ENCODE peak calls at places on chromosomes 3 and 15, in five cellular contexts. One of them, this sample, is unnamed.

GRCh38 chr3:183158552-183159006 is 4.0 kb downstream of the LAMP3 start:
- DNase-seq in neural progenitor cell: no peak
- DNase-seq in HCT116: no peak
- DNase-seq in PC-3: no peak
- DNase-seq in dorsolateral prefrontal cortex: no peak
- DNase-seq in this sample: no peak

GRCh38 chr3:139738697-139739096 is 60.9 kb upstream of the NMNAT3 start:
- DNase-seq in neural progenitor cell: no peak
- DNase-seq in dorsolateral prefrontal cortex: no peak
- DNase-seq in HCT116: no peak
- DNase-seq in PC-3: no peak
- DNase-seq in this sample: no peak

GRCh38 chr15:99550077-99550476 is 15.7 kb upstream of the MEF2A start:
- DNase-seq in neural progenitor cell: no peak
- DNase-seq in dorsolateral prefrontal cortex: no peak
- DNase-seq in HCT116: no peak
- DNase-seq in PC-3: no peak
- DNase-seq in this sample: no peak

GRCh38 chr15:69303337-69304175 is 4.8 kb downstream of the PAQR5 start:
- DNase-seq in HCT116: no peak
- DNase-seq in PC-3: peak; percentile 17
- DNase-seq in neural progenitor cell: peak; percentile 38
- DNase-seq in dorsolateral prefrontal cortex: no peak
- DNase-seq in this sample: no peak

GRCh38 chr15:77012868-77013267 is 17.9 kb downstream of the PSTPIP1 start:
- DNase-seq in HCT116: no peak
- DNase-seq in PC-3: no peak
- DNase-seq in neural progenitor cell: no peak
- DNase-seq in dorsolateral prefrontal cortex: no peak
- DNase-seq in this sample: no peak

GRCh38 chr3:70988111-70988510 is 595.4 kb downstream of the FOXP1 start:
- DNase-seq in HCT116: no peak
- DNase-seq in neural progenitor cell: no peak
- DNase-seq in dorsolateral prefrontal cortex: no peak
- DNase-seq in PC-3: no peak
- DNase-seq in this sample: no peak

GRCh38 chr3:50381315-50381714 is 22.0 kb upstream of the TMEM115 start:
- DNase-seq in PC-3: no peak
- DNase-seq in neural progenitor cell: no peak
- DNase-seq in HCT116: no peak
- DNase-seq in dorsolateral prefrontal cortex: no peak
- DNase-seq in this sample: no peak

GRCh38 chr3:33372218-33373081 is 67.8 kb downstream of the UBP1 start:
- DNase-seq in neural progenitor cell: peak; percentile 72
- DNase-seq in PC-3: peak; percentile 84
- DNase-seq in HCT116: peak; percentile 70
- DNase-seq in dorsolateral prefrontal cortex: no peak
- DNase-seq in this sample: no peak

GRCh38 chr3:153094386-153094785 is 67.6 kb upstream of the RAP2B start:
- DNase-seq in HCT116: no peak
- DNase-seq in neural progenitor cell: no peak
- DNase-seq in PC-3: no peak
- DNase-seq in dorsolateral prefrontal cortex: no peak
- DNase-seq in this sample: no peak

GRCh38 chr15:91369823-91370222 is 269.8 kb downstream of the SV2B start:
- DNase-seq in PC-3: no peak
- DNase-seq in dorsolateral prefrontal cortex: no peak
- DNase-seq in HCT116: no peak
- DNase-seq in neural progenitor cell: no peak
- DNase-seq in this sample: no peak

GRCh38 chr3:99602183-99602582 is 36.2 kb upstream of the COL8A1 start:
- DNase-seq in dorsolateral prefrontal cortex: no peak
- DNase-seq in PC-3: no peak
- DNase-seq in neural progenitor cell: no peak
- DNase-seq in HCT116: no peak
- DNase-seq in this sample: no peak

GRCh38 chr3:76383781-76384180 is 598.4 kb upstream of the ZNF717 start:
- DNase-seq in neural progenitor cell: no peak
- DNase-seq in dorsolateral prefrontal cortex: peak; percentile 37
- DNase-seq in PC-3: no peak
- DNase-seq in HCT116: no peak
- DNase-seq in this sample: no peak

GRCh38 chr15:70715840-70716510 is 47.4 kb downstream of the UACA start:
- DNase-seq in PC-3: peak; percentile 48
- DNase-seq in dorsolateral prefrontal cortex: no peak
- DNase-seq in HCT116: no peak
- DNase-seq in neural progenitor cell: no peak
- DNase-seq in this sample: no peak

GRCh38 chr3:17894434-17895060 is 152.1 kb upstream of the TBC1D5 start:
- DNase-seq in PC-3: peak; percentile 73
- DNase-seq in neural progenitor cell: peak; percentile 77
- DNase-seq in HCT116: peak; percentile 56
- DNase-seq in dorsolateral prefrontal cortex: no peak
- DNase-seq in this sample: peak; percentile 4

GRCh38 chr15:34039506-34040123 is 611 bp upstream of the AVEN start:
- DNase-seq in neural progenitor cell: no peak
- DNase-seq in PC-3: no peak
- DNase-seq in HCT116: no peak
- DNase-seq in dorsolateral prefrontal cortex: no peak
- DNase-seq in this sample: no peak

GRCh38 chr3:125374501-125374995 is 577 bp downstream of the ZNF148 start:
- DNase-seq in PC-3: peak; percentile 36
- DNase-seq in HCT116: no peak
- DNase-seq in dorsolateral prefrontal cortex: peak; percentile 41
- DNase-seq in neural progenitor cell: peak; percentile 62
- DNase-seq in this sample: no peak

GRCh38 chr3:112699436-112699978 is 58.6 kb upstream of the CCDC80 start:
- DNase-seq in PC-3: peak; percentile 94
- DNase-seq in HCT116: peak; percentile 34
- DNase-seq in dorsolateral prefrontal cortex: no peak
- DNase-seq in neural progenitor cell: no peak
- DNase-seq in this sample: no peak

GRCh38 chr3:190076138-190076537 is 44.6 kb downstream of the P3H2 start:
- DNase-seq in neural progenitor cell: no peak
- DNase-seq in PC-3: no peak
- DNase-seq in dorsolateral prefrontal cortex: no peak
- DNase-seq in HCT116: no peak
- DNase-seq in this sample: no peak

GRCh38 chr3:106256249-106256957 is 387.6 kb upstream of the CBLB start:
- DNase-seq in PC-3: no peak
- DNase-seq in HCT116: no peak
- DNase-seq in dorsolateral prefrontal cortex: no peak
- DNase-seq in neural progenitor cell: no peak
- DNase-seq in this sample: no peak

GRCh38 chr3:178382388-178383061 is 153.7 kb upstream of the KCNMB2 start:
- DNase-seq in HCT116: no peak
- DNase-seq in dorsolateral prefrontal cortex: no peak
- DNase-seq in PC-3: peak; percentile 82
- DNase-seq in neural progenitor cell: no peak
- DNase-seq in this sample: peak; percentile 78

GRCh38 chr15:68376447-68377060 is 55.4 kb downstream of the ITGA11 start:
- DNase-seq in PC-3: no peak
- DNase-seq in dorsolateral prefrontal cortex: no peak
- DNase-seq in HCT116: no peak
- DNase-seq in neural progenitor cell: no peak
- DNase-seq in this sample: no peak

GRCh38 chr3:29195055-29195454 is 85.8 kb upstream of the RBMS3 start:
- DNase-seq in PC-3: peak; percentile 97
- DNase-seq in HCT116: no peak
- DNase-seq in neural progenitor cell: no peak
- DNase-seq in dorsolateral prefrontal cortex: no peak
- DNase-seq in this sample: no peak

GRCh38 chr15:60006808-60007346 is 2.8 kb downstream of the FOXB1 start:
- DNase-seq in neural progenitor cell: peak; percentile 42
- DNase-seq in PC-3: no peak
- DNase-seq in dorsolateral prefrontal cortex: no peak
- DNase-seq in HCT116: no peak
- DNase-seq in this sample: no peak
- H3K27ac ChIP-seq in neural progenitor cell: no peak overlapping the region
- H3K27ac ChIP-seq in PC-3: no peak overlapping the region
- H3K27ac ChIP-seq in dorsolateral prefrontal cortex: no peak overlapping the region
- H3K27ac ChIP-seq in HCT116: no peak overlapping the region
- H3K27ac ChIP-seq in this sample: no peak overlapping the region

DNA sequence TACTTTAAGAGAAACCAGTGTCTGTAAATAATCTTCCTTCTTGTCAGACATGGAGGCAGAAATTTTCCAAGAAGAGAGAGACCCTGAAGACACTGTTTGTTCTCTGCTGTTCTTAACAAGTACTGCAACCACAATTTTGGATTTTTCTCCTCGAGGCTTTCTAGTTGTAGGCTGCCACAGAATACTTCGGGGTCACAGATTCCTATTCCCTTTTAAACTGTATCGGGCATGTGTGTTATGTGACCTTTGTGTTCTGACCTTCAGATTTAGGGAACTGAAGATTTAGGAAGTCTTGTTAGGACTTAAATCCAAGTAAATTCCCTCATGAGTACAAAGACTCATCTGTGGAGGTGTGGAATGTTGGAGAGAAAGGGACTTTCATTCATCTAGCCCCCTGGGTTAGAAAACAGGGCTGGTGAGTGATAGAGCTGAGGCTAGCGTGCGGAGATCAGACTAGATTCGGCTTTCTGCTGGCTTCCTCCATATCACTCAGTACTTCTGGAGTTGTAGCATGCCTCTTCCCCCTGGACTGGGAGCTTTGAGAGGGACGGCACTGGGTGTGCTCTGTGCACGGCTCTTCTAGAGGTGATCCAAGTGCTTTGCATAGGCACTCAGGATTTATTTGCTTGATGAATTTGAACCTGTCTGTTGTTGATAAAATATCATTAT is 237.0 kb downstream of the LPP start:
- DNase-seq in neural progenitor cell: peak; percentile 49
- DNase-seq in HCT116: no peak
- DNase-seq in PC-3: no peak
- DNase-seq in dorsolateral prefrontal cortex: no peak
- DNase-seq in this sample: no peak
- H3K4me3 ChIP-seq in neural progenitor cell: no peak overlapping the region
- H3K4me3 ChIP-seq in HCT116: no peak overlapping the region
- H3K4me3 ChIP-seq in PC-3: no peak overlapping the region
- H3K4me3 ChIP-seq in dorsolateral prefrontal cortex: no peak overlapping the region
- H3K4me3 ChIP-seq in this sample: no peak overlapping the region

GRCh38 chr15:65969865-65970832 is 100.9 kb downstream of the RAB11A start:
- DNase-seq in HCT116: no peak
- DNase-seq in PC-3: no peak
- DNase-seq in dorsolateral prefrontal cortex: no peak
- DNase-seq in neural progenitor cell: no peak
- DNase-seq in this sample: no peak

GRCh38 chr15:65970937-65971740 is 101.8 kb downstream of the RAB11A start:
- DNase-seq in neural progenitor cell: no peak
- DNase-seq in dorsolateral prefrontal cortex: no peak
- DNase-seq in HCT116: no peak
- DNase-seq in PC-3: no peak
- DNase-seq in this sample: no peak

DNA sequence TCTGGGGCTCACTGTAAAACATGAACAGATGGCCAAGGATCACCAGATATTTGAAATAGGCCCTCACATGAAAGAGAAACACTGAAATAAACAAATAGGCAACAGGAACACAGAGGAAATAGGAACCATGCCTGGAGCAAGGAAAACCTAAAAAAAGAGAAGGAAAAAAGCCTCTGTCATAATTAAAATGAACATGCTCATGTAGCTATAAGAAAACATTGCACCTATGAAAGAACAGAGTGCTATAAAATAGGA is 102.4 kb downstream of the RAB11A start:
- DNase-seq in HCT116: no peak
- DNase-seq in neural progenitor cell: no peak
- DNase-seq in PC-3: no peak
- DNase-seq in dorsolateral prefrontal cortex: no peak
- DNase-seq in this sample: no peak
- H3K27me3 ChIP-seq in HCT116: no peaks in the 10 kb centered on the region
- H3K27me3 ChIP-seq in neural progenitor cell: no peaks in the 10 kb centered on the region
- H3K27me3 ChIP-seq in PC-3: peaks cover 33% of the 10 kb centered on the region
- H3K27me3 ChIP-seq in dorsolateral prefrontal cortex: no peaks in the 10 kb centered on the region
- H3K27me3 ChIP-seq in this sample: peaks cover 38% of the 10 kb centered on the region

GRCh38 chr3:27533718-27534578 is 49.8 kb upstream of the SLC4A7 start:
- DNase-seq in dorsolateral prefrontal cortex: no peak
- DNase-seq in HCT116: peak; percentile 97
- DNase-seq in neural progenitor cell: peak; percentile 53
- DNase-seq in PC-3: peak; percentile 99
- DNase-seq in this sample: peak; percentile 97

GRCh38 chr3:27536451-27536850 is 52.3 kb upstream of the SLC4A7 start:
- DNase-seq in dorsolateral prefrontal cortex: no peak
- DNase-seq in HCT116: no peak
- DNase-seq in neural progenitor cell: no peak
- DNase-seq in PC-3: no peak
- DNase-seq in this sample: no peak

GRCh38 chr3:27532426-27532825 is 48.2 kb upstream of the SLC4A7 start:
- DNase-seq in HCT116: no peak
- DNase-seq in PC-3: no peak
- DNase-seq in neural progenitor cell: peak; percentile 64
- DNase-seq in dorsolateral prefrontal cortex: no peak
- DNase-seq in this sample: no peak

GRCh38 chr3:27532931-27533607 is 48.9 kb upstream of the SLC4A7 start:
- DNase-seq in neural progenitor cell: peak; percentile 18
- DNase-seq in HCT116: no peak
- DNase-seq in dorsolateral prefrontal cortex: no peak
- DNase-seq in PC-3: no peak
- DNase-seq in this sample: no peak

GRCh38 chr3:27535809-27536392 is 51.7 kb upstream of the SLC4A7 start:
- DNase-seq in PC-3: peak; percentile 89
- DNase-seq in HCT116: no peak
- DNase-seq in dorsolateral prefrontal cortex: no peak
- DNase-seq in neural progenitor cell: no peak
- DNase-seq in this sample: no peak
- H3K27ac ChIP-seq in PC-3: peak overlapping the region; percentile 97
- H3K27ac ChIP-seq in HCT116: peak overlapping the region; percentile 97
- H3K27ac ChIP-seq in dorsolateral prefrontal cortex: no peak overlapping the region
- H3K27ac ChIP-seq in neural progenitor cell: no peak overlapping the region
- H3K27ac ChIP-seq in this sample: peak overlapping the region; percentile 62

DNA sequence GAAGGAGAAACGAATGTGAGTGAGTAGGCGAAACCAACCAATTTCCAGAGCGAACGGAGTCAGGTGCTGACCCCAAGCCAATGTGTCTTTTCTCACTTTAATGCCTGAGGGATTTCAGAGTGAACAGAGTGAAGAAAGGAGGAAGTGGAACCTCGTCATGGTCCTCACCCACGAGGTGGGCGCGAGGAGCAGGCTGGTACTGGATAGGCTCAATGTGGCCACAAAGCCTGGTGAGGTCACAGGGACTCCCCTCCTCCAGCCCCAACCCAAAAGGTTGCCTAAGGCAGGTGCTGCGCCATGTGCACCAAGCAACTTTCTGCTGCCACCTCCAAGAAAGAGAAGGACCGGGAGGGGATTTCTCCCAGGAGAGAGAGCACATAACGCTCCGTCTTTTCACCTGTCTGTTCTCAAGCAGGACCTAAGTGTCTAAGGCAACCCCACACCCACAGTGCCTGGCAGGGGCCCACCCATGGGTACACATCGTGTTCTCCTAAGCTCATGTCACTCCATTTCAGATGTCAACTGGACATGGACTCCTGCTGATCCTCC is 3.8 kb downstream of the NRROS start:
- DNase-seq in PC-3: no peak
- DNase-seq in dorsolateral prefrontal cortex: no peak
- DNase-seq in neural progenitor cell: no peak
- DNase-seq in HCT116: no peak
- DNase-seq in this sample: no peak
- H3K4me3 ChIP-seq in PC-3: no peak overlapping the region
- H3K4me3 ChIP-seq in dorsolateral prefrontal cortex: no peak overlapping the region
- H3K4me3 ChIP-seq in neural progenitor cell: no peak overlapping the region
- H3K4me3 ChIP-seq in HCT116: no peak overlapping the region
- H3K4me3 ChIP-seq in this sample: no peak overlapping the region